ENCODE peak calls at places on chromosomes 7 and 10, in five cellular contexts. X is SW480, Z is OCI-M1, B is Peyer's patch, R is RWPE1. N is an unnamed sample.

GRCh38 chr7:98133621-98134266 is 27.1 kb downstream of the LMTK2 start:
- DNase-seq in X (peak), Z (no peak), B (no peak), R (peak), N (no peak)

GRCh38 chr10:43353495-43354324 is 17.7 kb upstream of the FXYD4 start:
- DNase-seq in X (no peak), Z (no peak), B (no peak), R (no peak), N (no peak)

GRCh38 chr10:123926401-123927264 is 35.0 kb upstream of the CPXM2 start:
- DNase-seq in X (no peak), Z (no peak), B (no peak), R (peak), N (no peak)

GRCh38 chr7:94394399-94395140 is at the start of gene COL1A2:
- DNase-seq in X (no peak), Z (no peak), B (peak), R (peak), N (peak)

GRCh38 chr7:34362621-34363020 is 295.4 kb upstream of the NPSR1 start:
- DNase-seq in X (no peak), Z (no peak), B (no peak), R (no peak), N (no peak)

GRCh38 chr10:75428434-75429158 is 2.8 kb upstream of the LRMDA start:
- DNase-seq in X (peak), Z (no peak), B (no peak), R (peak), N (no peak)

GRCh38 chr10:19493917-19494316 is 322.3 kb upstream of the PLXDC2 start:
- DNase-seq in X (no peak), Z (no peak), B (no peak), R (no peak), N (no peak)

GRCh38 chr7:117062300-117062699 is 109.0 kb downstream of the ST7 start:
- DNase-seq in X (no peak), Z (no peak), B (no peak), R (no peak), N (no peak)

GRCh38 chr10:129927351-129928120 is 36.5 kb downstream of the EBF3 start:
- DNase-seq in X (no peak), Z (no peak), B (no peak), R (no peak), N (no peak)

GRCh38 chr7:120834726-120835125 is 23.2 kb downstream of the TSPAN12 start:
- DNase-seq in X (no peak), Z (no peak), B (no peak), R (no peak), N (no peak)

GRCh38 chr10:72274730-72275350 is 1.1 kb downstream of the DDIT4 start:
- DNase-seq in X (peak), Z (peak), B (peak), R (no peak), N (peak)

GRCh38 chr10:58282615-58283014 is 13.7 kb downstream of the CISD1 start:
- DNase-seq in X (no peak), Z (no peak), B (no peak), R (no peak), N (no peak)

GRCh38 chr10:78578929-78579328 is 489.8 kb upstream of the ZMIZ1 start:
- DNase-seq in X (no peak), Z (no peak), B (no peak), R (no peak), N (no peak)

GRCh38 chr7:51315393-51316261 is 982 bp downstream of the COBL start:
- DNase-seq in X (peak), Z (no peak), B (no peak), R (peak), N (peak)

GRCh38 chr10:99528256-99528866 is 4.4 kb upstream of the NKX2-3 start:
- DNase-seq in X (no peak), Z (peak), B (no peak), R (no peak), N (no peak)

GRCh38 chr10:20855398-20856038 is 41.6 kb downstream of the NEBL start:
- DNase-seq in X (no peak), Z (peak), B (no peak), R (peak), N (no peak)

GRCh38 chr10:86285136-86285790 is 81.3 kb downstream of the GRID1 start:
- DNase-seq in X (no peak), Z (no peak), B (no peak), R (no peak), N (no peak)

GRCh38 chr7:14691597-14692203 is 210.9 kb downstream of the DGKB start:
- DNase-seq in X (peak), Z (peak), B (peak), R (peak), N (peak)

N was measured in mucosa of descending colon.